ENCODE peak calls at places on chromosomes 13 and 19, in nine cellular contexts. One of them, this sample, is unnamed.

GRCh38 chr19:55015126-55015525 is 22.9 kb downstream of the GP6 start:
- DNase-seq in stomach: no peak
- DNase-seq in adrenal gland: no peak
- DNase-seq in tibial nerve: no peak
- DNase-seq in A549: no peak
- DNase-seq in GM12891: no peak
- DNase-seq in ovary: no peak
- DNase-seq in uterus: no peak
- DNase-seq in erythroblast: no peak
- DNase-seq in this sample: no peak

GRCh38 chr19:13089139-13089856 is 13.4 kb downstream of the LYL1 start:
- DNase-seq in stomach: no peak
- DNase-seq in adrenal gland: no peak
- DNase-seq in tibial nerve: no peak
- DNase-seq in A549: peak
- DNase-seq in GM12891: peak
- DNase-seq in ovary: no peak
- DNase-seq in uterus: no peak
- DNase-seq in erythroblast: peak
- DNase-seq in this sample: peak

GRCh38 chr19:56403261-56403660 is 871 bp upstream of the ZNF583 start:
- DNase-seq in stomach: no peak
- DNase-seq in adrenal gland: no peak
- DNase-seq in tibial nerve: no peak
- DNase-seq in A549: no peak
- DNase-seq in GM12891: no peak
- DNase-seq in ovary: no peak
- DNase-seq in uterus: no peak
- DNase-seq in erythroblast: no peak
- DNase-seq in this sample: no peak

GRCh38 chr13:101747039-101747438 is 294.6 kb downstream of the ITGBL1 start:
- DNase-seq in stomach: no peak
- DNase-seq in adrenal gland: no peak
- DNase-seq in tibial nerve: no peak
- DNase-seq in A549: no peak
- DNase-seq in GM12891: no peak
- DNase-seq in ovary: no peak
- DNase-seq in uterus: no peak
- DNase-seq in erythroblast: no peak
- DNase-seq in this sample: no peak

GRCh38 chr13:44921931-44922758 is 67.1 kb downstream of the NUFIP1 start:
- DNase-seq in stomach: peak
- DNase-seq in adrenal gland: peak
- DNase-seq in tibial nerve: peak
- DNase-seq in A549: peak
- DNase-seq in GM12891: no peak
- DNase-seq in ovary: peak
- DNase-seq in uterus: peak
- DNase-seq in erythroblast: peak
- DNase-seq in this sample: peak

GRCh38 chr13:44955421-44955820 is 33.9 kb downstream of the NUFIP1 start:
- DNase-seq in stomach: peak
- DNase-seq in adrenal gland: no peak
- DNase-seq in tibial nerve: no peak
- DNase-seq in A549: no peak
- DNase-seq in GM12891: no peak
- DNase-seq in ovary: no peak
- DNase-seq in uterus: no peak
- DNase-seq in erythroblast: no peak
- DNase-seq in this sample: no peak

GRCh38 chr19:34226036-34226435 is 28.3 kb upstream of the GARRE1 start:
- DNase-seq in stomach: no peak
- DNase-seq in adrenal gland: no peak
- DNase-seq in tibial nerve: no peak
- DNase-seq in A549: no peak
- DNase-seq in GM12891: no peak
- DNase-seq in ovary: no peak
- DNase-seq in uterus: no peak
- DNase-seq in erythroblast: no peak
- DNase-seq in this sample: no peak

GRCh38 chr19:31496076-31496475 is 146.8 kb upstream of the TSHZ3 start:
- DNase-seq in stomach: no peak
- DNase-seq in adrenal gland: no peak
- DNase-seq in tibial nerve: no peak
- DNase-seq in A549: no peak
- DNase-seq in GM12891: no peak
- DNase-seq in ovary: no peak
- DNase-seq in uterus: no peak
- DNase-seq in erythroblast: no peak
- DNase-seq in this sample: no peak

GRCh38 chr19:39709026-39709872 is 5.0 kb downstream of the LGALS14 start:
- DNase-seq in stomach: no peak
- DNase-seq in adrenal gland: no peak
- DNase-seq in tibial nerve: no peak
- DNase-seq in A549: no peak
- DNase-seq in GM12891: no peak
- DNase-seq in ovary: no peak
- DNase-seq in uterus: no peak
- DNase-seq in erythroblast: no peak
- DNase-seq in this sample: no peak

GRCh38 chr19:39701291-39701690 is 3.0 kb upstream of the LGALS14 start:
- DNase-seq in stomach: no peak
- DNase-seq in adrenal gland: no peak
- DNase-seq in tibial nerve: no peak
- DNase-seq in A549: no peak
- DNase-seq in GM12891: no peak
- DNase-seq in ovary: no peak
- DNase-seq in uterus: no peak
- DNase-seq in erythroblast: no peak
- DNase-seq in this sample: no peak

GRCh38 chr19:39704181-39705044 is at the start of gene LGALS14:
- DNase-seq in stomach: no peak
- DNase-seq in adrenal gland: no peak
- DNase-seq in tibial nerve: no peak
- DNase-seq in A549: no peak
- DNase-seq in GM12891: no peak
- DNase-seq in ovary: no peak
- DNase-seq in uterus: no peak
- DNase-seq in erythroblast: no peak
- DNase-seq in this sample: no peak

GRCh38 chr19:39708594-39708993 is 4.3 kb downstream of the LGALS14 start:
- DNase-seq in stomach: no peak
- DNase-seq in adrenal gland: no peak
- DNase-seq in tibial nerve: no peak
- DNase-seq in A549: no peak
- DNase-seq in GM12891: no peak
- DNase-seq in ovary: no peak
- DNase-seq in uterus: no peak
- DNase-seq in erythroblast: no peak
- DNase-seq in this sample: no peak

DNA sequence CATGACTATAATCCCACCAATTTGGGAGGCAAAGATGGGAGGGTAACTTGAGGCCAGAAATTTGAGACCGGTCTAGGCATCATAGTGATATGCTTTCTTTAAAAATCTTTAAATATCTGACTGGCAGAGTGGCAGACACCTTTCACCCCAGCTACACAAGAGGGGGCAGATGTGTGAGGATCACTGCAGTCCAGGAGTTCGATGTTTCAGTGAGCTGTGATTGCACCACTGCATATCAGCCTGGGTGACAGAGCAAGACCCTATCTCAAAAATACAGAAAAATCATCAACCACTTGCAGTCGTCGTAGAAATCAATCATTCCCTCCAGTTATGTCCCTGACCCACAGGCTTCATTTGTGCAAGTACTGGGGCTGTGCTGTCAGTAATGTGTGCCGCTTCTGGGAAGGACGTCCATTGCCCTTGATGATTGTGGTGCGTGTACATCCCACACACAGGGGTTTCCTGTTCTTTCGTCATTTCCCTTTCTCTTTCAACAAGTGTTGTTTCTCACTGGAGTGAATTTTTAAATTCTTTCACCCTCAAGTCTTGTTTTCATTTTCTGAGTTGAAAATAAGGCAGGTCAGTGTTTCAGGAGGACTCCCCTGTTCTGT is 1.4 kb downstream of the LGALS14 start:
- DNase-seq in stomach: no peak
- DNase-seq in adrenal gland: no peak
- DNase-seq in tibial nerve: no peak
- DNase-seq in A549: no peak
- DNase-seq in GM12891: no peak
- DNase-seq in ovary: no peak
- DNase-seq in uterus: no peak
- DNase-seq in erythroblast: no peak
- DNase-seq in this sample: no peak
- TF ChIP-seq POLR2A in stomach: no peak
- TF ChIP-seq POLR2A in adrenal gland: no peak
- TF ChIP-seq POLR2A in tibial nerve: no peak
- TF ChIP-seq POLR2A in A549: no peak
- TF ChIP-seq POLR2A in GM12891: no peak
- TF ChIP-seq POLR2A in ovary: no peak
- TF ChIP-seq POLR2A in uterus: no peak
- TF ChIP-seq POLR2A in erythroblast: no peak
- TF ChIP-seq POLR2A in this sample: no peak

GRCh38 chr19:2944403-2944774 is 382 bp downstream of the ZNF77 start:
- DNase-seq in stomach: no peak
- DNase-seq in adrenal gland: no peak
- DNase-seq in tibial nerve: no peak
- DNase-seq in A549: no peak
- DNase-seq in GM12891: no peak
- DNase-seq in ovary: no peak
- DNase-seq in uterus: no peak
- DNase-seq in erythroblast: no peak
- DNase-seq in this sample: no peak

GRCh38 chr19:2949939-2950285 is 5.1 kb upstream of the ZNF77 start:
- DNase-seq in stomach: peak
- DNase-seq in adrenal gland: peak
- DNase-seq in tibial nerve: peak
- DNase-seq in A549: peak
- DNase-seq in GM12891: no peak
- DNase-seq in ovary: no peak
- DNase-seq in uterus: peak
- DNase-seq in erythroblast: peak
- DNase-seq in this sample: peak

GRCh38 chr19:2945575-2946184 is 909 bp upstream of the ZNF77 start:
- DNase-seq in stomach: no peak
- DNase-seq in adrenal gland: no peak
- DNase-seq in tibial nerve: no peak
- DNase-seq in A549: no peak
- DNase-seq in GM12891: no peak
- DNase-seq in ovary: no peak
- DNase-seq in uterus: no peak
- DNase-seq in erythroblast: no peak
- DNase-seq in this sample: no peak

GRCh38 chr19:2942928-2943640 is 1.7 kb downstream of the ZNF77 start:
- DNase-seq in stomach: no peak
- DNase-seq in adrenal gland: no peak
- DNase-seq in tibial nerve: no peak
- DNase-seq in A549: no peak
- DNase-seq in GM12891: no peak
- DNase-seq in ovary: no peak
- DNase-seq in uterus: no peak
- DNase-seq in erythroblast: no peak
- DNase-seq in this sample: no peak

DNA sequence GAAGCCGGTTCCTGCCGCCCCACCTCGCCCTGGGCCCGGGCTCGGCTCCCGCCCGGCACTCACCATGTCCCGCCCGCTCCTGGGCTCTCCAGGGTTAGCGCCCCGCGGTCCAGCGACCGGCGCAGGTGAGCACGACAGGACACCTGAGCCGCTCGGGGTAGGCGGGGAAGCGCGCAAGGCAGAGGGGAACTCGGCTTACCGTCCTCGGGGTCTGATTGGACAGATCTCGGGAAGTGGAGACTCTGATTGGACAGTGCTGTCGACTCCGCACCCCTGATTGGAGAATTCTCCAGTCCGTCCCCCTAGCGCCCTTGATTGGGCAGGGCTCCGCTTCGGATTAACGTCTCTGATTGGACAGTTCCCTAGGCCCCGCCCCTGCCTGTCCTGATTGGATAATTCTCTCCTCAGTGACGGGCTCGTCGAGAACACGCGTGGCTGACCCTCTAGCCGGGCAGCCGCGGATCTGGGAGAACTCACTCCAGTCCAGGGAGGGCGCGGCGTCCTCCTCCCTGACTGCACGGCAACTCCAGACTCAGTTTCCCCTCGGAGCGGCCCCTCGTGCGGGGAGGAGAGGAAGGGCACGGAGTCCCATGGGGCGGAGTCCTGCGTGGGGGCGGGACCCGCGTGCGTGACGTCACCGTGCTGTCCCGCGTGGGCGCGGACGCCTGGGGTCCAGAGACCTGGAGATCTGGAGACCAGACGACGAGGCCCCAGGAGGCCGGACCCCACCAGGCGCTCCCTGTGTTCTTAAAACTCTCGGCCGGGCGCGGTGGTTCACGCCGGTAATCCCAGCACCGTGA is at the start of gene ZNF77:
- DNase-seq in stomach: peak
- DNase-seq in adrenal gland: peak
- DNase-seq in tibial nerve: peak
- DNase-seq in A549: peak
- DNase-seq in GM12891: peak
- DNase-seq in ovary: peak
- DNase-seq in uterus: peak
- DNase-seq in erythroblast: peak
- DNase-seq in this sample: peak
- TF ChIP-seq POLR2A in stomach: no peak
- TF ChIP-seq POLR2A in adrenal gland: peak
- TF ChIP-seq POLR2A in tibial nerve: peak
- TF ChIP-seq POLR2A in A549: peak
- TF ChIP-seq POLR2A in GM12891: peak
- TF ChIP-seq POLR2A in ovary: peak
- TF ChIP-seq POLR2A in uterus: peak
- TF ChIP-seq POLR2A in erythroblast: peak
- TF ChIP-seq POLR2A in this sample: peak

DNA sequence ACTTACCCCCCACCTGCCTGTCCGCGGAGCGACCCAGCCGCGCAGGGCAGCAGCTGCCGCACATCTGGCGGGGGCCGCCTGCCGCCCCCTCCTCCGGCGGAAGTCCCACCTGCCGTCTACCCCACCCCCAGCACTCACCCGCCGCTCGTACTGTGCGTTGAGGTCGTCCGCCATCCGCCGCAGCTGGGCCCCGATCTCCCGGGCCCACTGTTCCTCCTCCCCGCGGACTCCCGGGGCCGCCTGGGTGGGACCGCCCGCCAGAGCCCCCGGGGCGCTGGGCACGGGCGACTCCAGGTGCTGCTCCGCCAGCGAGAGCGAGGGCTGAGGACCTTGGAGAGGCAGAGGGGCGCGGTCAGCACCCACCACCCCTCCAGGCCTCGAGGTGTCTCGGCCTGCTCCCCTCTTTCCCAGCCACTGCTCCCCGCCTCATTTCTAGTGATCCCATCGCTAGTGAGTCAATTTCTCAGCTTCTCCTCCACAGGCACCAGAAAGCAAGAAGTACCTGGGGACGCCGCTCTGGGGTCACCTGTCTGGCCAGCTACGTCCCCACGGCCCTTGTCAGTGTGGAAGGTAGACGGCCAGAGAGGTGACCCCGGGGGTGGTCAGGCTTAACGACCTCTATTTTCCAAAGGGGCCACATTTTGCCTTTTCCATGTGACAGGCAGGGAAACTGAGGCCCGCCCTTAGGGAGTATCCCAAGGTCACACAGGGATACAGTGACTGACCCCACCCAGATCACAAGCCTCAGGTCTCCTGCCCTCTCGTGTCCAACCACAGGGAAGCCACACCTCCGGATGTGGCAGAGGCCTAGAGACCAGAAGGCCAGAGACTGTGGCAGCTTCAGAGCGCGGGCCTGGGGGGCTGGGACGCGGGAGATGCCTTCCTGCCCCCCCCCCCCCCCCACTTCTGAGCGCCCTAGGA is 4.3 kb downstream of the BBC3 start:
- DNase-seq in stomach: peak
- DNase-seq in adrenal gland: peak
- DNase-seq in tibial nerve: peak
- DNase-seq in A549: peak
- DNase-seq in GM12891: peak
- DNase-seq in ovary: peak
- DNase-seq in uterus: peak
- DNase-seq in erythroblast: peak
- DNase-seq in this sample: peak
- TF ChIP-seq POLR2A in stomach: no peak
- TF ChIP-seq POLR2A in adrenal gland: peak
- TF ChIP-seq POLR2A in tibial nerve: no peak
- TF ChIP-seq POLR2A in A549: peak
- TF ChIP-seq POLR2A in GM12891: peak
- TF ChIP-seq POLR2A in ovary: no peak
- TF ChIP-seq POLR2A in uterus: peak
- TF ChIP-seq POLR2A in erythroblast: peak
- TF ChIP-seq POLR2A in this sample: peak

GRCh38 chr19:9621156-9622037 is at the start of gene ZNF561:
- DNase-seq in stomach: peak
- DNase-seq in adrenal gland: peak
- DNase-seq in tibial nerve: peak
- DNase-seq in A549: peak
- DNase-seq in GM12891: peak
- DNase-seq in ovary: peak
- DNase-seq in uterus: peak
- DNase-seq in erythroblast: peak
- DNase-seq in this sample: peak
- TF ChIP-seq POLR2A in stomach: no peak
- TF ChIP-seq POLR2A in adrenal gland: peak
- TF ChIP-seq POLR2A in tibial nerve: no peak
- TF ChIP-seq POLR2A in A549: peak
- TF ChIP-seq POLR2A in GM12891: peak
- TF ChIP-seq POLR2A in ovary: no peak
- TF ChIP-seq POLR2A in uterus: peak
- TF ChIP-seq POLR2A in erythroblast: peak
- TF ChIP-seq POLR2A in this sample: peak

This sample was measured in H54.